ENCODE peak calls at places on chromosomes 13 and 19, in five cellular contexts. X is breast epithelium, V is HFF-Myc, R is fibroblast of the aortic adventitia, I is astrocyte of the spinal cord. Y is an unnamed sample.

GRCh38 chr19:5271145-5271544 is 69.5 kb downstream of the PTPRS start:
- DNase-seq in X (no peak), V (no peak), R (no peak), I (no peak), Y (no peak)

GRCh38 chr19:42965204-42965603 is 28.2 kb upstream of the PSG7 start:
- DNase-seq in X (no peak), V (no peak), R (peak; percentile 57), I (peak; percentile 1), Y (peak; percentile 17)

GRCh38 chr19:18173572-18174294 is at the start of gene IFI30:
- DNase-seq in X (peak; percentile 75), V (no peak), R (peak; percentile 40), I (no peak), Y (no peak)

GRCh38 chr19:3793799-3794198 is 7.6 kb upstream of the MATK start:
- DNase-seq in X (no peak), V (no peak), R (no peak), I (no peak), Y (no peak)

GRCh38 chr19:2952953-2953481 is 8.2 kb upstream of the ZNF77 start:
- DNase-seq in X (peak; percentile 83), V (no peak), R (peak; percentile 55), I (no peak), Y (no peak)

GRCh38 chr19:32407004-32407992 is 1.7 kb downstream of the DPY19L3 start:
- DNase-seq in X (no peak), V (no peak), R (peak; percentile 40), I (peak; percentile 39), Y (no peak)

GRCh38 chr13:74586839-74587238 is 452.6 kb upstream of the KLF12 start:
- DNase-seq in X (no peak), V (no peak), R (peak; percentile 7), I (no peak), Y (no peak)

GRCh38 chr13:46522692-46523040 is 30.3 kb upstream of the LRCH1 start:
- DNase-seq in X (no peak), V (no peak), R (peak; percentile 14), I (no peak), Y (no peak)

GRCh38 chr19:42497492-42498226 is 30.6 kb downstream of the CEACAM1 start:
- DNase-seq in X (no peak), V (no peak), R (no peak), I (no peak), Y (no peak)

GRCh38 chr19:40813182-40813581 is 14.2 kb downstream of the EGLN2 start:
- DNase-seq in X (peak; percentile 81), V (no peak), R (peak; percentile 57), I (no peak), Y (no peak)

GRCh38 chr19:50417138-50417849 is 1.4 kb upstream of the SPIB start:
- DNase-seq in X (no peak), V (no peak), R (no peak), I (no peak), Y (no peak)

GRCh38 chr19:39247701-39248664 is 673 bp downstream of the IFNL4 start:
- DNase-seq in X (no peak), V (no peak), R (no peak), I (no peak), Y (no peak)

GRCh38 chr13:46385946-46386345 is 1.1 kb downstream of the RUBCNL start:
- DNase-seq in X (no peak), V (no peak), R (no peak), I (no peak), Y (no peak)

GRCh38 chr19:46748325-46749109 is 2.3 kb upstream of the STRN4 start:
- DNase-seq in X (no peak), V (no peak), R (peak; percentile 76), I (no peak), Y (no peak)

GRCh38 chr19:15114153-15114540 is 6.9 kb downstream of the SYDE1 start:
- DNase-seq in X (no peak), V (no peak), R (peak; percentile 67), I (peak; percentile 50), Y (no peak)

GRCh38 chr19:21587117-21587461 is 81.7 kb downstream of the ZNF429 start:
- DNase-seq in X (no peak), V (no peak), R (no peak), I (no peak), Y (no peak)

GRCh38 chr13:107767119-107767518 is 448.2 kb downstream of the LIG4 start:
- DNase-seq in X (no peak), V (no peak), R (no peak), I (no peak), Y (no peak)

GRCh38 chr13:99311137-99311536 is 3.9 kb upstream of the GPR183 start:
- DNase-seq in X (no peak), V (no peak), R (no peak), I (peak; percentile 37), Y (no peak)

GRCh38 chr19:40150170-40150569 is 41.1 kb upstream of the MAP3K10 start:
- DNase-seq in X (no peak), V (no peak), R (peak; percentile 84), I (no peak), Y (peak; percentile 27)

GRCh38 chr19:7665076-7665475 is 3.8 kb upstream of the RETN start:
- DNase-seq in X (no peak), V (no peak), R (peak; percentile 83), I (no peak), Y (no peak)

GRCh38 chr19:31511098-31511497 is 161.9 kb upstream of the TSHZ3 start:
- DNase-seq in X (no peak), V (no peak), R (no peak), I (no peak), Y (no peak)

GRCh38 chr13:63636231-63636993 is 2220.8 kb upstream of the PCDH20 start:
- DNase-seq in X (no peak), V (no peak), R (no peak), I (peak; percentile 23), Y (no peak)

GRCh38 chr13:111115051-111115840 is at the start of gene ARHGEF7:
- DNase-seq in X (no peak), V (no peak), R (no peak), I (no peak), Y (no peak)

GRCh38 chr19:38506723-38507550 is 73.4 kb downstream of the RYR1 start:
- DNase-seq in X (peak; percentile 83), V (peak; percentile 6), R (peak; percentile 53), I (peak; percentile 56), Y (no peak)

DNA sequence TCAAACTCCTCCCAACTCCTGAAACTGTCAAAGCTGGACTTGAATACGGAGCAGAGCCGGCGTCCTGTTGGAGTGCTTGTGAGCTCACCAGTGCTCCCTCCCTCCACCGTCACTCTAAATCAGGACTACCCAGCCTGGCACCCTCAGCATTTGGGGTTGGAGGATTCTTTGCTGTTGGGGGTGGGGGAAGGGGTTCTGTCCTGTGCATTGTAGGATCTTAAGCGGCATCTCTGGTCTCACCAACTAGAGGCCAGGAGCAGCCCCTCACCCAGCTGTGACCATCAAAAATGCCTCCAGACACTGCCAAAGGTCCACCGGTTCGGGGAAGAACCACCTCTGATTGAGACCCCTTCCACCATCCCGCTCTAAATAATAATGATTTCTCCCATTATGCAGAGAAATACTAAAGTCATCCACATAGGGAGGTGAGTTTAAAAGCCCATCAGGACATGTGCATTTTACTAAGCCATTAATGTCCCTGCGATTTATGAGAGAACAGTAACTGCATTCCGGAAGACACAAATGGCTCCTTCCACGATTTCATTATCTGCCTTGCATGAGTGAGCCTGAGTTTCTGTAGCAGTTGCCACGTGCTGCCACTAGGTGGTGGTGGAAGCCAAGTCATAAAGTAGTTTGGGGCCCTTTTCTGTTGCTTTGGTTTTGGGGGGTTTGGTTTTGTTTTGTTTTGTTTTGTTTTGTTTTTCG is 16.1 kb upstream of the USP29 start:
- DNase-seq in X (peak; percentile 44), V (peak; percentile 21), R (peak; percentile 70), I (peak; percentile 33), Y (peak; percentile 40)
- H3K4me3 ChIP-seq in X (no peak overlapping the region), V (no peak overlapping the region), R (peak overlapping the region; percentile 14), I (no peak overlapping the region), Y (peak overlapping the region; percentile 49)

DNA sequence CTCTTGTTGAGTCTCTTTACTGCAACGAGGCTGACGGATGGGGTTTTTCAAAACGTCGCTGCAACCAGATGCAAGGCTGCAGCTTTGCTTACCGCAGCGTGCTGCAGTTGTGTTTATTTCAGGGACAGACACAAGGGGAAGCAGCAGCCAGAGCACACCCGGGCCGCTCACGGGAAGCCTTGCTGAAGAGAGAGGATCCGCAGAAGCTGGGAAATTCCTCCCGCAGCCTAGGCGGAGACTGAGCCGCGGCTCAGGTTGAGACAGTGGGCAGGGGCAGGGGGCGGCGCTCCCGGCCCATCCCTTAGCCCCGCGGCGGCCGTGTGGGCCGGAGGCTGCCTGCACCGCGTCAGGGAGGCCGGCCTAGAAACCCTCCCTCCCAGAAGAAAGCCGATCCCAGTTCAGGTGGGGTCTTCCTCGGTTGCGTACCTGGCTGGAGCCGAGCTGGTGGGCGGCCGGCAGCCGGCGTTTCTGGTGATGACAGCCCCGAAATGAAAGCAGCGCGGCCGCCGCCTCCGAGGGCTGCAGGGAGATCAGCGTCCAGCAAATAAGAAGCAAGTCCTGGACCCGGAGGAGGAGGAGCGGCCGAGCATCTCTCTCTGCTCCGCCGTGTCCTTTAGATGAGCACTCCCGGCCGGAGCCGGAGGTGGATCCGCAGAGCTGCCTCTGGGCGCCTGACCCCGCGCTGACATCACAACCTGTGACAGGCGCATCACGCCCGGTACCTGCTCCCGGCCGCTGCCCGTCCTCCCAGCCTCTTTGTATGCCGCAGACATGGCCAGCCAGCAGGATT is at the start of gene FRY:
- DNase-seq in X (peak; percentile 63), V (peak; percentile 26), R (peak; percentile 50), I (peak; percentile 55), Y (no peak)
- TF ChIP-seq CTCF in X (no peak), V (no peak), R (peak; percentile 34), I (no peak), Y (peak; percentile 16)

GRCh38 chr19:55115446-55116065 is 1.9 kb downstream of the PPP1R12C start:
- DNase-seq in X (no peak), V (no peak), R (peak; percentile 74), I (no peak), Y (no peak)
- H3K4me3 ChIP-seq in X (peak overlapping the region; percentile 93), V (peak overlapping the region; percentile 96), R (peak overlapping the region; percentile 98), I (peak overlapping the region; percentile 81), Y (peak overlapping the region; percentile 98)

DNA sequence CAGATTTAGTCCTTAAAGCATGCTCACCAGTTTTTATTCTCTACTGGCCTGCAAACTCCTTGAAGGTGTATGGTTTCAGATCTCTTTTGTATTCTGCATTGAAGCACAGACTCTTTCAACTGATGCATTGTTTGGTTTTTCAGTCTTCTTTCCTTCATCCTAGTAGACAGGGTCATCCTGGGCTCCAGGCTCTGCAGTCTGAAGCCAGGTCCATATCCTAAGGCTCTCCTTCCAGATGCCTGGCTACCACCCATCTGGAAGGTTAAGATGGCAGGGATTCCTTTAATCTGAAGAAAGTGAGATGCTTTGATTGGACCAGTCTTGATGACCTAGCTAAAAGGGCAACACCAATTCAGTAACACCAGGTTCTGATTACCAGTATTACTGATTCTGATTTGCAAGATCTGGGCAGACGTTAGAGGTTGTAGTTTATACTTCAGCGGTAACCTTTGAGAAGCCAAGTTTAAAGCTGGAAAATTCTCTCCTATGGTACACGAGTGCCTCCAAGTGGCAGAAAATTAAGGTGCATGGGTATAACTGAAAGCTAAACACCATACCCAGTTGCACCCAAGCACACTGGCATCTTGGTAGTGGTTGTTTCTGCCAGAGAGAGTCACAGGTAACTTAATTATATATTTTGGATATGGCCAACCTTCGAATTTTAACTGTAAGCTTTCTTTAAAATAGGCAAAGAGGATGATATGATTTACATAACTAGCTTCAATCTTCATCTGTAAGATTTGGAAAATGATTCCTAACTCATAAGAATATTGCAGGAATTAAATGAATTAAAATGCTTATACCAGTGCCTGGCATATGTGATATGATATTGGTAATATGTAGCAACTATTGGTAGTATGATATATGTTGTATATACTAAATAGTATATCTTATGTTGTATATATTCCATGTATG is 1651.9 kb upstream of the MIR17HG start:
- DNase-seq in X (no peak), V (no peak), R (peak; percentile 11), I (peak; percentile 61), Y (no peak)
- TF ChIP-seq CTCF in X (no peak), V (no peak), R (peak; percentile 43), I (peak; percentile 79), Y (peak; percentile 9)

GRCh38 chr19:711224-711623 is 2.5 kb downstream of the PALM start:
- DNase-seq in X (no peak), V (no peak), R (no peak), I (no peak), Y (no peak)
- H3K4me3 ChIP-seq in X (no peak overlapping the region), V (no peak overlapping the region), R (no peak overlapping the region), I (no peak overlapping the region), Y (no peak overlapping the region)

Y was measured in AG09309.